ENCODE peak calls at places on chromosomes 16 and 17, in seven cellular contexts. U is stimulated activated CD8-positive, alpha-beta memory T cell treated with anti-CD3 and anti-CD28 coated beads, Interleukin-15, amount 100 ng/mL, for 1 hour; W is fibroblast of lung; K is IMR-90; A is GM10248; D is astrocyte of the spinal cord; C is transverse colon. F is an unnamed sample.

GRCh38 chr17:37142294-37142944 is 193.7 kb downstream of the AATF start:
- DNase-seq in A (no peak), C (no peak), W (no peak), U (no peak), D (no peak), K (no peak), F (no peak)

GRCh38 chr16:52407778-52408177 is 139.2 kb downstream of the TOX3 start:
- DNase-seq in A (no peak), W (no peak), D (no peak), K (no peak), C (no peak), U (no peak), F (no peak)

GRCh38 chr17:4412933-4413831 is 20.6 kb upstream of the SPNS3 start:
- DNase-seq in K (peak), U (peak), W (peak), D (peak), A (peak), C (peak), F (peak)

GRCh38 chr17:5592382-5592781 is 8.1 kb upstream of the NLRP1 start:
- DNase-seq in D (peak), K (peak), W (peak), U (no peak), A (peak), C (no peak), F (no peak)

GRCh38 chr16:66503612-66504011 is 46.3 kb downstream of the TK2 start:
- DNase-seq in U (no peak), A (no peak), C (no peak), K (no peak), D (no peak), W (no peak), F (no peak)

GRCh38 chr16:53775106-53775820 is 71.3 kb downstream of the FTO start:
- DNase-seq in K (no peak), C (no peak), D (no peak), U (no peak), W (no peak), A (no peak), F (no peak)

GRCh38 chr17:15350777-15351486 is 9.5 kb upstream of the TEKT3 start:
- DNase-seq in C (peak), K (no peak), A (no peak), U (no peak), W (peak), D (no peak), F (no peak)

GRCh38 chr16:50067290-50067853 is 1.6 kb downstream of the HEATR3 start:
- DNase-seq in U (no peak), A (peak), W (peak), K (peak), D (peak), C (no peak), F (no peak)

GRCh38 chr17:4329838-4330237 is 36.6 kb downstream of the UBE2G1 start:
- DNase-seq in W (peak), K (peak), C (no peak), D (peak), A (no peak), U (no peak), F (no peak)

GRCh38 chr16:4384497-4384896 is 12.8 kb downstream of the VASN start:
- DNase-seq in C (no peak), D (no peak), K (peak), A (no peak), W (no peak), U (no peak), F (no peak)

GRCh38 chr17:7029659-7030058 is 6.2 kb upstream of the SLC16A13 start:
- DNase-seq in U (no peak), C (peak), A (peak), K (no peak), W (no peak), D (no peak), F (peak)

GRCh38 chr16:17468611-17469010 is 2.1 kb downstream of the XYLT1 start:
- DNase-seq in W (no peak), D (no peak), K (no peak), A (no peak), C (no peak), U (no peak), F (no peak)

GRCh38 chr17:35297666-35298065 is 54.8 kb downstream of the SLFN5 start:
- DNase-seq in C (no peak), A (no peak), D (no peak), U (no peak), K (no peak), W (no peak), F (no peak)

GRCh38 chr17:13333661-13334060 is 268.1 kb downstream of the HS3ST3A1 start:
- DNase-seq in D (no peak), K (no peak), W (no peak), U (no peak), A (no peak), C (no peak), F (no peak)

GRCh38 chr17:56985371-56986162 is 7.6 kb downstream of the SCPEP1 start:
- DNase-seq in C (no peak), A (no peak), K (no peak), W (no peak), U (no peak), D (no peak), F (no peak)

GRCh38 chr17:81426676-81427445 is 31.6 kb downstream of the BAHCC1 start:
- DNase-seq in C (no peak), A (no peak), W (no peak), U (no peak), D (no peak), K (no peak), F (no peak)

GRCh38 chr17:76433693-76434092 is 19.3 kb downstream of the UBE2O start:
- DNase-seq in K (no peak), W (no peak), U (no peak), C (no peak), A (no peak), D (no peak), F (no peak)

GRCh38 chr16:66714659-66715307 is 18.2 kb upstream of the CMTM4 start:
- DNase-seq in D (no peak), K (no peak), A (no peak), U (no peak), W (no peak), C (peak), F (no peak)

GRCh38 chr16:9901-10665 is 43.3 kb downstream of the POLR3K start:
- DNase-seq in K (no peak), D (no peak), W (no peak), U (no peak), C (peak), A (no peak), F (peak)

GRCh38 chr16:11160676-11161115 is 95.3 kb downstream of the SOCS1 start:
- DNase-seq in A (no peak), D (no peak), U (no peak), K (no peak), C (no peak), W (no peak), F (no peak)

GRCh38 chr16:84975066-84975465 is 36.3 kb downstream of the ZDHHC7 start:
- DNase-seq in D (no peak), A (no peak), K (no peak), U (no peak), W (no peak), C (no peak), F (no peak)

GRCh38 chr17:49252148-49252682 is 21.6 kb upstream of the PHOSPHO1 start:
- DNase-seq in A (no peak), K (no peak), D (no peak), U (no peak), C (no peak), W (peak), F (no peak)

GRCh38 chr17:46046957-46047356 is 47.9 kb downstream of the STH start:
- DNase-seq in A (no peak), K (peak), W (peak), D (no peak), U (no peak), C (no peak), F (no peak)

GRCh38 chr16:47753620-47754019 is 292.5 kb downstream of the PHKB start:
- DNase-seq in K (no peak), C (no peak), U (no peak), A (no peak), W (no peak), D (no peak), F (no peak)

GRCh38 chr17:11642655-11643054 is 44.4 kb downstream of the DNAH9 start:
- DNase-seq in D (no peak), A (no peak), C (no peak), U (no peak), W (no peak), K (no peak), F (no peak)

GRCh38 chr16:87391324-87391949 is 699 bp upstream of the MAP1LC3B start:
- DNase-seq in W (peak), A (no peak), K (no peak), U (no peak), C (peak), D (no peak), F (no peak)

F was measured in activated effector memory CD4-positive, alpha-beta T cell treated with anti-CD3 and anti-CD28 coated beads, Interleukin-2, amount 50 U/mL, for 16 hours.